ENCODE peak calls at places on chromosomes 16 and 17, in seven cellular contexts. P is Caki2, G is endothelial cell, Q is AML-193, D is breast epithelium, F is T follicular helper cell, I is iris pigment epithelial cell. K is an unnamed sample.

GRCh38 chr16:25709182-25709581 is 17.4 kb downstream of the HS3ST4 start:
- DNase-seq in D (no peak), F (no peak), Q (no peak), I (no peak), P (no peak), G (no peak), K (no peak)

GRCh38 chr16:29943846-29944669 is 17.8 kb upstream of the TMEM219 start:
- DNase-seq in G (no peak), D (no peak), P (peak), F (no peak), Q (no peak), I (peak), K (no peak)

GRCh38 chr17:49969134-49969759 is at the start of gene DLX4:
- DNase-seq in P (no peak), G (no peak), I (no peak), F (no peak), D (no peak), Q (no peak), K (no peak)

GRCh38 chr17:4947411-4948165 is 742 bp downstream of the PFN1 start:
- DNase-seq in P (peak), F (peak), G (peak), I (peak), Q (no peak), D (peak), K (peak)

GRCh38 chr17:73786286-73786743 is 142.1 kb upstream of the SDK2 start:
- DNase-seq in G (no peak), D (no peak), Q (no peak), P (no peak), I (no peak), F (no peak), K (no peak)

GRCh38 chr16:5633845-5634440 is 536.3 kb upstream of the EEF2KMT start:
- DNase-seq in G (no peak), Q (peak), I (peak), F (no peak), P (peak), D (no peak), K (no peak)

GRCh38 chr17:46822388-46822921 is 4.0 kb upstream of the WNT3 start:
- DNase-seq in G (no peak), Q (no peak), D (no peak), F (no peak), P (no peak), I (no peak), K (no peak)

GRCh38 chr17:67258836-67259468 is 14.0 kb upstream of the HELZ start:
- DNase-seq in P (no peak), Q (peak), I (no peak), G (no peak), F (no peak), D (no peak), K (no peak)

GRCh38 chr16:80040814-80041213 is 440.3 kb upstream of the MAF start:
- DNase-seq in D (no peak), G (no peak), F (no peak), Q (no peak), P (no peak), I (no peak), K (no peak)

GRCh38 chr17:15392326-15392739 is 50.9 kb upstream of the TEKT3 start:
- DNase-seq in Q (no peak), G (no peak), F (no peak), D (no peak), P (no peak), I (peak), K (no peak)

GRCh38 chr17:28328325-28328724 is 6.9 kb downstream of the IFT20 start:
- DNase-seq in G (no peak), I (no peak), P (no peak), F (no peak), Q (no peak), D (no peak), K (no peak)

GRCh38 chr16:22915003-22915402 is 101.0 kb downstream of the HS3ST2 start:
- DNase-seq in F (no peak), Q (no peak), G (no peak), D (no peak), P (no peak), I (no peak), K (no peak)

GRCh38 chr17:36723459-36723858 is 122.1 kb downstream of the MRM1 start:
- DNase-seq in G (no peak), F (no peak), P (no peak), Q (no peak), D (no peak), I (no peak), K (no peak)

GRCh38 chr16:86363836-86364618 is 146.3 kb upstream of the FOXF1 start:
- DNase-seq in I (no peak), Q (no peak), G (no peak), D (no peak), P (no peak), F (no peak), K (no peak)

GRCh38 chr17:76076100-76076764 is 1.7 kb downstream of the GALR2 start:
- DNase-seq in I (no peak), F (no peak), D (no peak), G (no peak), Q (no peak), P (no peak), K (no peak)

GRCh38 chr16:89491238-89491869 is 993 bp upstream of the ANKRD11 start:
- DNase-seq in D (no peak), Q (peak), I (peak), P (no peak), G (no peak), F (no peak), K (no peak)

GRCh38 chr16:23521965-23522364 is 11.7 kb upstream of the GGA2 start:
- DNase-seq in P (no peak), Q (no peak), G (no peak), D (no peak), F (no peak), I (no peak), K (no peak)

GRCh38 chr17:10156579-10157488 is 41.6 kb downstream of the GAS7 start:
- DNase-seq in I (no peak), D (peak), P (no peak), Q (peak), G (no peak), F (no peak), K (peak)

GRCh38 chr16:22198547-22199293 is 7.4 kb upstream of the EEF2K start:
- DNase-seq in P (peak), I (peak), G (no peak), Q (peak), D (no peak), F (no peak), K (no peak)

GRCh38 chr17:3575506-3575905 is 17.9 kb upstream of the TRPV3 start:
- DNase-seq in Q (no peak), P (peak), G (no peak), I (peak), D (no peak), F (no peak), K (no peak)

GRCh38 chr16:80298676-80299075 is 242.1 kb upstream of the DYNLRB2 start:
- DNase-seq in P (no peak), F (no peak), D (no peak), I (no peak), Q (no peak), G (no peak), K (no peak)

GRCh38 chr17:75394332-75394918 is 11.1 kb downstream of the GRB2 start:
- DNase-seq in F (no peak), Q (no peak), G (no peak), D (no peak), I (no peak), P (no peak), K (no peak)

K was measured in right lobe of liver.